ENCODE peak calls at places on chromosomes 13 and 19, in ten cellular contexts. Z is foreskin fibroblast; O is aorta; B is HCT116; S is lung; C is Karpas-422; G is GM06990; R is effector memory CD4-positive, alpha-beta T cell; W is IMR-90; T is left ventricle myocardium inferior. X is an unnamed sample.

GRCh38 chr13:66689628-66690027 is 540.5 kb downstream of the PCDH9 start:
- DNase-seq in Z (peak), O (no peak), B (no peak), S (no peak), C (peak), G (no peak), R (no peak), W (peak), T (no peak), X (no peak)

GRCh38 chr13:113638806-113639205 is 19.2 kb downstream of the ATP4B start:
- DNase-seq in Z (no peak), O (no peak), B (no peak), S (no peak), C (no peak), G (no peak), R (no peak), W (no peak), T (no peak), X (no peak)

GRCh38 chr19:49560358-49560900 is 19.9 kb downstream of the NOSIP start:
- DNase-seq in Z (no peak), O (peak), B (no peak), S (no peak), C (no peak), G (no peak), R (no peak), W (no peak), T (peak), X (no peak)

GRCh38 chr13:113581871-113582270 is 2.7 kb upstream of the TFDP1 start:
- DNase-seq in Z (no peak), O (no peak), B (no peak), S (no peak), C (no peak), G (no peak), R (no peak), W (no peak), T (no peak), X (no peak)

GRCh38 chr19:43777163-43777700 is 3.5 kb downstream of the KCNN4 start:
- DNase-seq in Z (peak), O (peak), B (no peak), S (no peak), C (no peak), G (no peak), R (no peak), W (peak), T (no peak), X (no peak)

GRCh38 chr19:37007587-37008220 is 70.5 kb upstream of the ZNF420 start:
- DNase-seq in Z (peak), O (peak), B (no peak), S (peak), C (no peak), G (peak), R (peak), W (no peak), T (peak), X (no peak)

GRCh38 chr13:26618726-26619125 is 61.2 kb downstream of the WASF3 start:
- DNase-seq in Z (no peak), O (no peak), B (no peak), S (no peak), C (no peak), G (no peak), R (no peak), W (no peak), T (no peak), X (no peak)

GRCh38 chr13:78589206-78589605 is 14.1 kb downstream of the POU4F1 start:
- DNase-seq in Z (peak), O (no peak), B (no peak), S (no peak), C (peak), G (no peak), R (no peak), W (peak), T (peak), X (no peak)

GRCh38 chr19:33674575-33675367 is 53.0 kb downstream of the CHST8 start:
- DNase-seq in Z (no peak), O (no peak), B (no peak), S (no peak), C (no peak), G (no peak), R (no peak), W (no peak), T (no peak), X (no peak)

GRCh38 chr13:21675095-21676007 is 4.5 kb downstream of the FGF9 start:
- DNase-seq in Z (peak), O (peak), B (no peak), S (no peak), C (peak), G (no peak), R (no peak), W (no peak), T (peak), X (no peak)

GRCh38 chr13:44842158-44842557 is 147.1 kb downstream of the NUFIP1 start:
- DNase-seq in Z (peak), O (no peak), B (no peak), S (no peak), C (no peak), G (no peak), R (no peak), W (peak), T (no peak), X (no peak)

GRCh38 chr13:98761126-98761978 is 8.9 kb upstream of the SLC15A1 start:
- DNase-seq in Z (peak), O (no peak), B (no peak), S (no peak), C (no peak), G (no peak), R (no peak), W (peak), T (no peak), X (peak)

GRCh38 chr13:42047561-42048322 is 706 bp upstream of the DGKH start:
- DNase-seq in Z (peak), O (peak), B (peak), S (no peak), C (peak), G (peak), R (no peak), W (peak), T (peak), X (no peak)

GRCh38 chr13:101289764-101290163 is 126.5 kb downstream of the NALCN start:
- DNase-seq in Z (peak), O (no peak), B (no peak), S (no peak), C (peak), G (no peak), R (no peak), W (peak), T (no peak), X (no peak)

GRCh38 chr13:21050288-21051197 is 10.8 kb downstream of the LATS2 start:
- DNase-seq in Z (no peak), O (no peak), B (no peak), S (no peak), C (no peak), G (no peak), R (no peak), W (no peak), T (no peak), X (no peak)

GRCh38 chr19:39568604-39569003 is 28.6 kb upstream of the EID2 start:
- DNase-seq in Z (peak), O (no peak), B (no peak), S (no peak), C (no peak), G (no peak), R (no peak), W (no peak), T (no peak), X (no peak)

GRCh38 chr13:66218583-66218982 is 1011.6 kb downstream of the PCDH9 start:
- DNase-seq in Z (no peak), O (no peak), B (no peak), S (no peak), C (no peak), G (no peak), R (no peak), W (no peak), T (no peak), X (no peak)

GRCh38 chr13:59493436-59493965 is 670.2 kb downstream of the DIAPH3 start:
- DNase-seq in Z (no peak), O (no peak), B (no peak), S (no peak), C (no peak), G (no peak), R (no peak), W (no peak), T (no peak), X (no peak)

GRCh38 chr13:112014857-112015256 is 52.1 kb upstream of the SOX1 start:
- DNase-seq in Z (no peak), O (no peak), B (no peak), S (no peak), C (no peak), G (peak), R (no peak), W (peak), T (no peak), X (no peak)

GRCh38 chr19:3080281-3080680 is 13.9 kb upstream of the GNA11 start:
- DNase-seq in Z (peak), O (peak), B (no peak), S (no peak), C (no peak), G (no peak), R (no peak), W (peak), T (no peak), X (no peak)

GRCh38 chr19:49201042-49201441 is 43.5 kb downstream of the TRPM4 start:
- DNase-seq in Z (no peak), O (no peak), B (no peak), S (no peak), C (no peak), G (no peak), R (no peak), W (no peak), T (no peak), X (peak)

GRCh38 chr13:47420568-47420967 is 523.7 kb upstream of the HTR2A start:
- DNase-seq in Z (peak), O (no peak), B (no peak), S (no peak), C (no peak), G (no peak), R (no peak), W (peak), T (no peak), X (no peak)

GRCh38 chr19:44532819-44533218 is 3.3 kb upstream of the CEACAM20 start:
- DNase-seq in Z (no peak), O (no peak), B (no peak), S (no peak), C (no peak), G (no peak), R (no peak), W (no peak), T (no peak), X (no peak)

GRCh38 chr13:32669030-32669646 is 82.9 kb downstream of the PDS5B start:
- DNase-seq in Z (peak), O (no peak), B (peak), S (no peak), C (peak), G (no peak), R (no peak), W (peak), T (no peak), X (no peak)

GRCh38 chr13:50222569-50223332 is 207.5 kb downstream of the KCNRG start:
- DNase-seq in Z (peak), O (peak), B (no peak), S (peak), C (no peak), G (no peak), R (no peak), W (peak), T (peak), X (peak)

GRCh38 chr13:38223093-38223492 is 126.6 kb upstream of the UFM1 start:
- DNase-seq in Z (peak), O (no peak), B (no peak), S (no peak), C (no peak), G (no peak), R (no peak), W (peak), T (no peak), X (no peak)

GRCh38 chr13:99859178-99860177 is 112.1 kb downstream of the ZIC5 start:
- DNase-seq in Z (no peak), O (no peak), B (no peak), S (no peak), C (no peak), G (peak), R (no peak), W (no peak), T (no peak), X (no peak)

GRCh38 chr19:29562299-29563297 is 36.8 kb downstream of the VSTM2B start:
- DNase-seq in Z (no peak), O (no peak), B (no peak), S (no peak), C (no peak), G (no peak), R (no peak), W (no peak), T (no peak), X (no peak)

GRCh38 chr13:29270536-29271045 is 324.9 kb downstream of the SLC7A1 start:
- DNase-seq in Z (no peak), O (no peak), B (no peak), S (no peak), C (peak), G (no peak), R (no peak), W (no peak), T (no peak), X (no peak)

GRCh38 chr19:31296741-31297390 is 52.4 kb downstream of the TSHZ3 start:
- DNase-seq in Z (no peak), O (no peak), B (no peak), S (no peak), C (no peak), G (no peak), R (no peak), W (no peak), T (no peak), X (no peak)

GRCh38 chr13:50810998-50811397 is 32.5 kb downstream of the DLEU7 start:
- DNase-seq in Z (no peak), O (no peak), B (no peak), S (no peak), C (peak), G (peak), R (no peak), W (no peak), T (no peak), X (no peak)

GRCh38 chr13:33721719-33722118 is 96.2 kb upstream of the RFC3 start:
- DNase-seq in Z (peak), O (no peak), B (no peak), S (no peak), C (peak), G (no peak), R (no peak), W (peak), T (no peak), X (no peak)

DNA sequence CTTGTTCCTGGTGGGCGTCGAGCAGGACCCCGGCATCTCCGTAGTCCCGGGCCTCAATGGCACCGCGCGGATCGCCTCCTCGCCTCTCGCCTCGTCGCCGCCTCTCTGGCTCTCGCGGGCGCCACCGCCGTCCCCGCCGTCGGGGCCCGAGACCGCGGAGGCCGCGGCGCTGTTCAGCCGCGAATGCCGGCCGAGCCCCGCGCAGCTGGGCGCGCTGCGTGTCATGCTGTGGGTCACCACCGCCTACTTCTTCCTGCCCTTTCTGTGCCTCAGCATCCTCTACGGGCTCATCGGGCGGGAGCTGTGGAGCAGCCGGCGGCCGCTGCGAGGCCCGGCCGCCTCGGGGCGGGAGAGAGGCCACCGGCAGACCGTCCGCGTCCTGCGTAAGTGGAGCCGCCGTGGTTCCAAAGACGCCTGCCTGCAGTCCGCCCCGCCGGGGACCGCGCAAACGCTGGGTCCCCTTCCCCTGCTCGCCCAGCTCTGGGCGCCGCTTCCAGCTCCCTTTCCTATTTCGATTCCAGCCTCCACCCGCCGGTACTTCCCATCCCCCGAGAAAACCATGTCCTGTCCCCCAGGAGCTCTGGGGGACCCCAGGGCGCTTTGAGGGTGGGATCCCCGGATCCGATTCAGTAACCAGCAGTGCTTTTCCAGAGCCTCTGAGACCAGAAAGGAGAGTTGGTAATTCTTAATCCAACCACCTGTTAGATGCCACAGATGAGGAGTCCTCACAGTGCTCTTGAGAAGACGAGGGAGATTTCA is 897 bp downstream of the MLNR start:
- DNase-seq in Z (peak), O (no peak), B (no peak), S (no peak), C (no peak), G (no peak), R (no peak), W (peak), T (no peak), X (no peak)
- H3K4me3 ChIP-seq in Z (no peak), O (no peak), B (no peak), S (no peak), C (no peak), G (peak), R (peak), W (peak), T (peak), X (no peak)

DNA sequence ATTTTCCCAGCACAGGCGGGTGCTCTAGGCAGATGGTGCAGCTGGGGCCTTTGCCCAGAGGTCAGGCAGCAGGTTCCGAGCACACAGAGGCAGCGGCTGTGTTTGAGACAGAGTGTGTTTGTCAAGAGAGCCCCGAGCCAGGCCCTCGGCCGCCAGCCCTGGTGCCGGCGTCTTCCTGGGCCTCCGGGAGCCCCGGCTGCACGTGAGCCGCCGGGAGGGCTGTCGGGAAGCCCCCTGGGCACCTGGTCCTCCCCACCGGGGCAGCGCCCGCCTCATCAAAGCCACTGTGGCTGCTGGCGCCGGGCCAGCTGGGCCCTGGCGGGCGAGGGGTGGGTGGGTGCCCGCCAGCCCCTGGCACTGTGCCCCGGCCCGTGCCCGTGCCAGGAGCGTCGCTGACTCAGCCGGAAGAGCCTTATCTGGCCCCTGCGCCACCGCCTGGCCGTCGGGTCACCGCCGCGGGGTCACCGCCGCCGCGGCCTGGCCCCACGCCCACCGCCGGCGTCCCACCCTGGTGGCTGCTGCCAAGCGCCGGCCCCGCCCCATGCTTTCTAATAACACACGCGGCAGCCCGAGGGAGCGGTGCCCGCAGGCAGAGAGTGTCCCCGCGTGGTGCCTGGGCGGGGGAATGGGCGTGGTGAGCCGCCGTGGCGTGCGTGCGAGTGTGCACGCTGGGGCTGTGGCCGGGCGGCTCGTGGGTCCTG is 14.9 kb downstream of the ARID3A start:
- DNase-seq in Z (peak), O (peak), B (no peak), S (peak), C (no peak), G (no peak), R (peak), W (peak), T (peak), X (peak)
- H3K4me3 ChIP-seq in Z (no peak), O (peak), B (peak), S (no peak), C (no peak), G (peak), R (peak), W (no peak), T (peak), X (peak)

DNA sequence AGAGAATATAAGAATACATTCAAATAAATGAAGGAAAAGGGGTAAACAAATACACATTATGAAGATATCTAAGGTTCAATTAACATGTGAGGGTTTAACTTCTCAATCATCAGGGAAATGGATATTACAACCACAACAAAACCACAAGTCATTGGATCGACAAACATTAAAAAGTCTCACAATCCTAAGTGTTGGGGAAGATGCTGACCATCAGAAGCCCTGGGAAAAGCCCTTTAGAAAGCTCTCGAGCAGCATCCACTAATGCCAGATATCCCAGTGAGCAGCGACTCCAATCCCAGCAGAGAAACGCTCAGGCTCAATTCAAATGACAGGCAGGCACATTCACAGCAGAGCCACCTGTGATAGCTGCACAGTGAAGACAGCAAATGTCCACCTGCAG is 3.1 kb downstream of the TPRX1 start:
- DNase-seq in Z (no peak), O (no peak), B (no peak), S (no peak), C (no peak), G (no peak), R (no peak), W (no peak), T (no peak), X (no peak)
- H3K4me3 ChIP-seq in Z (no peak), O (no peak), B (no peak), S (no peak), C (no peak), G (no peak), R (no peak), W (no peak), T (no peak), X (no peak)

GRCh38 chr19:53068834-53069233 is 24.3 kb downstream of the ERVV-2 start:
- DNase-seq in Z (no peak), O (no peak), B (no peak), S (no peak), C (peak), G (no peak), R (no peak), W (no peak), T (no peak), X (no peak)
- H3K4me3 ChIP-seq in Z (no peak), O (no peak), B (no peak), S (no peak), C (no peak), G (no peak), R (no peak), W (no peak), T (no peak), X (no peak)

DNA sequence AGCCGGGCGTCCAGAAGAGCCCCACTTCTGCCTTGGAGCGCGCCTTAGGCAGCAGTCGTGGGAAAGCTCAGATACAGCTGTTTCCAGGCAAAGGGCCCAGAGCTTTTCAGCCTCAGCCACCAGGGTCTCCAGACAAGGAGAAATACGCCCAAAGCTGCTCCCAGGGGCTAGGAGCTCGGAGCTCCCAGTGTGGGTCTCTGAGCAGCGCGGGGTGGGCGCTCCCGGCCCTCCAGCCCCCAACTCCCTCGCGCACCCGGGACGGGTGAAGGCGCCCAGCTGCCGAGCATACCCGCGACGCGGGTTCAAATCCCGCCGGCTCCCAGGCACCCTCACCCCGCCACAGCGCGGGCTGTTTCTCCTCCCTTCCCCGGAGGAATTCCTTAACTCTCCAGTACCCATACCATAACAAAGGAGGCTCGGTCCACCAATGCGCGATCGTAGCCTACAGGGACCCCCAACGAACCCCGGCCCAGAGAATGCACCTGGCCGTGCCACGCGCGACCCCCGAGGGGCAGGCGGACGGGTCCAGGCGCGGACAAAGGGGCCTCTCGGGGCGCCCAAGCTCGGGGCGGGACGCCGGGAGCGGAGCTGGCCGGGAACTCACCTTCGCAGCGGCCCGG is 507 bp downstream of the COL4A1 start:
- DNase-seq in Z (peak), O (no peak), B (no peak), S (no peak), C (no peak), G (no peak), R (no peak), W (no peak), T (no peak), X (no peak)
- H3K4me3 ChIP-seq in Z (peak), O (peak), B (no peak), S (peak), C (no peak), G (no peak), R (no peak), W (peak), T (peak), X (no peak)